ENCODE peak calls at places on chromosome 19, in nine cellular contexts. One of them, this sample, is unnamed.

GRCh38 chr19:49672131-49672919 is 4.7 kb upstream of the PRMT1 start:
- DNase-seq in hepatocyte: peak; percentile 93
- DNase-seq in activated CD8-positive, alpha-beta memory T cell treated with anti-CD3 and anti-CD28 coated beads for 1 hour: peak; percentile 66
- DNase-seq in AG09309: no peak
- DNase-seq in T follicular helper cell: peak; percentile 60
- DNase-seq in hypothalamus: peak; percentile 62
- DNase-seq in AG08396: peak; percentile 88
- DNase-seq in NCI-H2029: peak; percentile 63
- DNase-seq in M059J: peak; percentile 45
- DNase-seq in this sample: peak; percentile 68

GRCh38 chr19:2529473-2529918 is 53.6 kb downstream of the GADD45B start:
- DNase-seq in hepatocyte: peak; percentile 79
- DNase-seq in activated CD8-positive, alpha-beta memory T cell treated with anti-CD3 and anti-CD28 coated beads for 1 hour: no peak
- DNase-seq in AG09309: peak; percentile 81
- DNase-seq in T follicular helper cell: no peak
- DNase-seq in hypothalamus: no peak
- DNase-seq in AG08396: peak; percentile 65
- DNase-seq in NCI-H2029: peak; percentile 96
- DNase-seq in M059J: peak; percentile 98
- DNase-seq in this sample: no peak

GRCh38 chr19:14149509-14149994 is 13.2 kb upstream of the ASF1B start:
- DNase-seq in hepatocyte: peak; percentile 72
- DNase-seq in activated CD8-positive, alpha-beta memory T cell treated with anti-CD3 and anti-CD28 coated beads for 1 hour: peak; percentile 35
- DNase-seq in AG09309: no peak
- DNase-seq in T follicular helper cell: peak; percentile 37
- DNase-seq in hypothalamus: peak; percentile 65
- DNase-seq in AG08396: peak; percentile 51
- DNase-seq in NCI-H2029: no peak
- DNase-seq in M059J: no peak
- DNase-seq in this sample: no peak

GRCh38 chr19:39506944-39507714 is 7.8 kb upstream of the SELENOV start:
- DNase-seq in hepatocyte: peak; percentile 87
- DNase-seq in activated CD8-positive, alpha-beta memory T cell treated with anti-CD3 and anti-CD28 coated beads for 1 hour: no peak
- DNase-seq in AG09309: no peak
- DNase-seq in T follicular helper cell: no peak
- DNase-seq in hypothalamus: peak; percentile 56
- DNase-seq in AG08396: peak; percentile 86
- DNase-seq in NCI-H2029: peak; percentile 23
- DNase-seq in M059J: peak; percentile 58
- DNase-seq in this sample: no peak

GRCh38 chr19:12937243-12938053 is 961 bp upstream of the CALR start:
- DNase-seq in hepatocyte: peak; percentile 60
- DNase-seq in activated CD8-positive, alpha-beta memory T cell treated with anti-CD3 and anti-CD28 coated beads for 1 hour: no peak
- DNase-seq in AG09309: no peak
- DNase-seq in T follicular helper cell: no peak
- DNase-seq in hypothalamus: peak; percentile 16
- DNase-seq in AG08396: peak; percentile 56
- DNase-seq in NCI-H2029: peak; percentile 75
- DNase-seq in M059J: peak; percentile 41
- DNase-seq in this sample: peak; percentile 68

GRCh38 chr19:10644351-10645007 is 9.7 kb upstream of the ILF3 start:
- DNase-seq in hepatocyte: peak; percentile 92
- DNase-seq in activated CD8-positive, alpha-beta memory T cell treated with anti-CD3 and anti-CD28 coated beads for 1 hour: peak; percentile 83
- DNase-seq in AG09309: peak; percentile 25
- DNase-seq in T follicular helper cell: peak; percentile 79
- DNase-seq in hypothalamus: peak; percentile 65
- DNase-seq in AG08396: peak; percentile 91
- DNase-seq in NCI-H2029: peak; percentile 43
- DNase-seq in M059J: peak; percentile 65
- DNase-seq in this sample: peak; percentile 76

GRCh38 chr19:35140898-35141626 is 2.0 kb upstream of the FXYD7 start:
- DNase-seq in hepatocyte: peak; percentile 95
- DNase-seq in activated CD8-positive, alpha-beta memory T cell treated with anti-CD3 and anti-CD28 coated beads for 1 hour: peak; percentile 95
- DNase-seq in AG09309: no peak
- DNase-seq in T follicular helper cell: peak; percentile 96
- DNase-seq in hypothalamus: peak; percentile 93
- DNase-seq in AG08396: peak; percentile 100
- DNase-seq in NCI-H2029: peak; percentile 93
- DNase-seq in M059J: peak; percentile 52
- DNase-seq in this sample: peak; percentile 90

GRCh38 chr19:35225951-35226350 is 2.6 kb downstream of the FAM187B start:
- DNase-seq in hepatocyte: no peak
- DNase-seq in activated CD8-positive, alpha-beta memory T cell treated with anti-CD3 and anti-CD28 coated beads for 1 hour: no peak
- DNase-seq in AG09309: no peak
- DNase-seq in T follicular helper cell: no peak
- DNase-seq in hypothalamus: no peak
- DNase-seq in AG08396: no peak
- DNase-seq in NCI-H2029: no peak
- DNase-seq in M059J: no peak
- DNase-seq in this sample: no peak